ENCODE peak calls at places on chromosomes 4 and X, in four cellular contexts. One of them, this sample, is unnamed.

GRCh38 chrX:109352121-109352556 is 129.7 kb downstream of the GUCY2F start:
- DNase-seq in NCI-H1048: no peak
- DNase-seq in CD4-positive, alpha-beta T cell: no peak
- DNase-seq in cardiac muscle cell: no peak
- DNase-seq in this sample: peak; percentile 13

GRCh38 chr4:174318829-174319764 is 35.4 kb downstream of the CEP44 start:
- DNase-seq in NCI-H1048: no peak
- DNase-seq in CD4-positive, alpha-beta T cell: no peak
- DNase-seq in cardiac muscle cell: peak; percentile 45
- DNase-seq in this sample: peak; percentile 27

GRCh38 chrX:100368167-100368566 is 41.9 kb downstream of the PCDH19 start:
- DNase-seq in NCI-H1048: no peak
- DNase-seq in CD4-positive, alpha-beta T cell: no peak
- DNase-seq in cardiac muscle cell: peak; percentile 52
- DNase-seq in this sample: peak; percentile 8

GRCh38 chrX:139881572-139881971 is 51.3 kb downstream of the ATP11C start:
- DNase-seq in NCI-H1048: no peak
- DNase-seq in CD4-positive, alpha-beta T cell: no peak
- DNase-seq in cardiac muscle cell: no peak
- DNase-seq in this sample: peak; percentile 24

GRCh38 chr4:47031713-47032404 is 492 bp downstream of the GABRB1 start:
- DNase-seq in NCI-H1048: no peak
- DNase-seq in CD4-positive, alpha-beta T cell: no peak
- DNase-seq in cardiac muscle cell: peak; percentile 7
- DNase-seq in this sample: no peak

GRCh38 chr4:174193438-174194015 is 89.9 kb downstream of the FBXO8 start:
- DNase-seq in NCI-H1048: no peak
- DNase-seq in CD4-positive, alpha-beta T cell: no peak
- DNase-seq in cardiac muscle cell: no peak
- DNase-seq in this sample: no peak

GRCh38 chr4:153785830-153786721 is 2.8 kb downstream of the SFRP2 start:
- DNase-seq in NCI-H1048: no peak
- DNase-seq in CD4-positive, alpha-beta T cell: no peak
- DNase-seq in cardiac muscle cell: peak; percentile 39
- DNase-seq in this sample: peak; percentile 33

GRCh38 chr4:39808231-39808749 is 110.4 kb downstream of the UBE2K start:
- DNase-seq in NCI-H1048: no peak
- DNase-seq in CD4-positive, alpha-beta T cell: no peak
- DNase-seq in cardiac muscle cell: no peak
- DNase-seq in this sample: no peak

GRCh38 chr4:78379991-78380739 is 171.4 kb upstream of the ANXA3 start:
- DNase-seq in NCI-H1048: no peak
- DNase-seq in CD4-positive, alpha-beta T cell: no peak
- DNase-seq in cardiac muscle cell: no peak
- DNase-seq in this sample: peak; percentile 70

GRCh38 chr4:6124386-6125102 is 75.8 kb downstream of the JAKMIP1 start:
- DNase-seq in NCI-H1048: no peak
- DNase-seq in CD4-positive, alpha-beta T cell: no peak
- DNase-seq in cardiac muscle cell: no peak
- DNase-seq in this sample: no peak

GRCh38 chrX:21151051-21151450 is 223.2 kb upstream of the CNKSR2 start:
- DNase-seq in NCI-H1048: no peak
- DNase-seq in CD4-positive, alpha-beta T cell: no peak
- DNase-seq in cardiac muscle cell: no peak
- DNase-seq in this sample: no peak

GRCh38 chrX:2463973-2464676 is 36.7 kb downstream of the DHRSX start:
- DNase-seq in NCI-H1048: no peak
- DNase-seq in CD4-positive, alpha-beta T cell: no peak
- DNase-seq in cardiac muscle cell: no peak
- DNase-seq in this sample: no peak

GRCh38 chr4:10962246-10962645 is 277.7 kb upstream of the CLNK start:
- DNase-seq in NCI-H1048: no peak
- DNase-seq in CD4-positive, alpha-beta T cell: no peak
- DNase-seq in cardiac muscle cell: no peak
- DNase-seq in this sample: no peak

GRCh38 chr4:156512622-156513021 is 459.0 kb downstream of the PDGFC start:
- DNase-seq in NCI-H1048: no peak
- DNase-seq in CD4-positive, alpha-beta T cell: no peak
- DNase-seq in cardiac muscle cell: peak; percentile 12
- DNase-seq in this sample: no peak

GRCh38 chr4:52838729-52839722 is 23.1 kb upstream of the RASL11B start:
- DNase-seq in NCI-H1048: no peak
- DNase-seq in CD4-positive, alpha-beta T cell: no peak
- DNase-seq in cardiac muscle cell: no peak
- DNase-seq in this sample: no peak

GRCh38 chrX:123184199-123184857 is at the start of gene GRIA3:
- DNase-seq in NCI-H1048: no peak
- DNase-seq in CD4-positive, alpha-beta T cell: no peak
- DNase-seq in cardiac muscle cell: no peak
- DNase-seq in this sample: peak; percentile 18

GRCh38 chrX:49030283-49030682 is 12.9 kb downstream of the TFE3 start:
- DNase-seq in NCI-H1048: no peak
- DNase-seq in CD4-positive, alpha-beta T cell: no peak
- DNase-seq in cardiac muscle cell: no peak
- DNase-seq in this sample: no peak

GRCh38 chr4:138252551-138252950 is 10.4 kb upstream of the SLC7A11 start:
- DNase-seq in NCI-H1048: no peak
- DNase-seq in CD4-positive, alpha-beta T cell: no peak
- DNase-seq in cardiac muscle cell: no peak
- DNase-seq in this sample: no peak

GRCh38 chr4:4554234-4554633 is 12.4 kb upstream of the STX18 start:
- DNase-seq in NCI-H1048: no peak
- DNase-seq in CD4-positive, alpha-beta T cell: no peak
- DNase-seq in cardiac muscle cell: no peak
- DNase-seq in this sample: no peak

GRCh38 chr4:170853422-170854021 is 763.8 kb upstream of the AADAT start:
- DNase-seq in NCI-H1048: peak; percentile 9
- DNase-seq in CD4-positive, alpha-beta T cell: no peak
- DNase-seq in cardiac muscle cell: peak; percentile 78
- DNase-seq in this sample: peak; percentile 9

GRCh38 chr4:105637409-105638258 is 70.9 kb downstream of the INTS12 start:
- DNase-seq in NCI-H1048: peak; percentile 85
- DNase-seq in CD4-positive, alpha-beta T cell: peak; percentile 2
- DNase-seq in cardiac muscle cell: peak; percentile 68
- DNase-seq in this sample: no peak

GRCh38 chrX:134364711-134365110 is 95.3 kb upstream of the HPRT1 start:
- DNase-seq in NCI-H1048: no peak
- DNase-seq in CD4-positive, alpha-beta T cell: no peak
- DNase-seq in cardiac muscle cell: no peak
- DNase-seq in this sample: no peak

GRCh38 chr4:182354867-182355266 is 111.7 kb downstream of the TENM3 start:
- DNase-seq in NCI-H1048: no peak
- DNase-seq in CD4-positive, alpha-beta T cell: no peak
- DNase-seq in cardiac muscle cell: no peak
- DNase-seq in this sample: peak; percentile 14

GRCh38 chr4:37620174-37620573 is 66.0 kb downstream of the RELL1 start:
- DNase-seq in NCI-H1048: no peak
- DNase-seq in CD4-positive, alpha-beta T cell: no peak
- DNase-seq in cardiac muscle cell: no peak
- DNase-seq in this sample: no peak